ENCODE peak calls at places on chromosomes 5 and 9, in eight cellular contexts. O is nephron progenitor cell, N is prostate gland, B is Panc1, U is right lobe of liver, M is esophagus muscularis mucosa, Y is tibial artery, Z is NB4. I is an unnamed sample.

GRCh38 chr9:1320667-1321195 is 270.6 kb downstream of the DMRT2 start:
- DNase-seq in O (peak; percentile 2), N (no peak), B (no peak), U (no peak), M (peak; percentile 57), Y (no peak), Z (no peak), I (no peak)

GRCh38 chr5:172235132-172235780 is 41.3 kb downstream of the EFCAB9 start:
- DNase-seq in O (no peak), N (no peak), B (no peak), U (no peak), M (no peak), Y (no peak), Z (peak; percentile 24), I (no peak)

GRCh38 chr9:125161284-125161918 is 18.1 kb upstream of the SCAI start:
- DNase-seq in O (no peak), N (no peak), B (no peak), U (no peak), M (no peak), Y (peak; percentile 49), Z (no peak), I (no peak)

GRCh38 chr9:123395276-123396006 is 39.4 kb downstream of the CRB2 start:
- DNase-seq in O (no peak), N (no peak), B (no peak), U (no peak), M (no peak), Y (no peak), Z (no peak), I (no peak)

GRCh38 chr5:78887384-78888118 is 97.6 kb downstream of the ARSB start:
- DNase-seq in O (no peak), N (no peak), B (no peak), U (no peak), M (no peak), Y (no peak), Z (peak; percentile 75), I (no peak)

GRCh38 chr5:142323480-142324376 is 1.1 kb downstream of the SPRY4 start:
- DNase-seq in O (peak; percentile 54), N (no peak), B (no peak), U (peak; percentile 64), M (no peak), Y (peak; percentile 45), Z (peak; percentile 87), I (no peak)

GRCh38 chr5:64700765-64701164 is 10.5 kb downstream of the SHISAL2B start:
- DNase-seq in O (no peak), N (no peak), B (no peak), U (no peak), M (no peak), Y (no peak), Z (no peak), I (no peak)

GRCh38 chr9:97705354-97705950 is 8.3 kb upstream of the XPA start:
- DNase-seq in O (no peak), N (no peak), B (no peak), U (no peak), M (no peak), Y (no peak), Z (peak; percentile 32), I (no peak)

GRCh38 chr5:91177639-91178038 is 205.5 kb downstream of the ARRDC3 start:
- DNase-seq in O (no peak), N (no peak), B (no peak), U (no peak), M (no peak), Y (no peak), Z (no peak), I (no peak)

GRCh38 chr9:95102572-95102971 is 214.9 kb downstream of the FANCC start:
- DNase-seq in O (no peak), N (no peak), B (no peak), U (no peak), M (no peak), Y (no peak), Z (no peak), I (no peak)

GRCh38 chr9:127347831-127348699 is 48.9 kb upstream of the SLC2A8 start:
- DNase-seq in O (no peak), N (no peak), B (peak; percentile 13), U (no peak), M (no peak), Y (no peak), Z (peak; percentile 9), I (no peak)

GRCh38 chr5:95526871-95527270 is 27.9 kb downstream of the SKIC3 start:
- DNase-seq in O (no peak), N (no peak), B (no peak), U (no peak), M (no peak), Y (no peak), Z (no peak), I (no peak)

GRCh38 chr5:96936431-96937221 is 746 bp downstream of the LNPEP start:
- DNase-seq in O (peak; percentile 23), N (peak; percentile 27), B (no peak), U (peak; percentile 56), M (no peak), Y (peak; percentile 36), Z (peak; percentile 74), I (no peak)

GRCh38 chr5:116614603-116614920 is 39.9 kb upstream of the SEMA6A start:
- DNase-seq in O (no peak), N (no peak), B (no peak), U (no peak), M (no peak), Y (no peak), Z (no peak), I (no peak)

GRCh38 chr9:123335227-123335985 is 20.6 kb upstream of the CRB2 start:
- DNase-seq in O (peak; percentile 40), N (no peak), B (no peak), U (no peak), M (no peak), Y (no peak), Z (no peak), I (no peak)

GRCh38 chr9:221989-222776 is 7.5 kb downstream of the DOCK8 start:
- DNase-seq in O (no peak), N (no peak), B (no peak), U (no peak), M (no peak), Y (no peak), Z (peak; percentile 99), I (no peak)

GRCh38 chr5:102932781-102933180 is 177.7 kb downstream of the PAM start:
- DNase-seq in O (no peak), N (no peak), B (no peak), U (no peak), M (no peak), Y (no peak), Z (no peak), I (no peak)

GRCh38 chr5:38518341-38518740 is 38.1 kb downstream of the LIFR start:
- DNase-seq in O (no peak), N (no peak), B (no peak), U (no peak), M (no peak), Y (no peak), Z (no peak), I (no peak)

GRCh38 chr9:134659688-134660131 is 18.1 kb downstream of the COL5A1 start:
- DNase-seq in O (no peak), N (no peak), B (no peak), U (no peak), M (no peak), Y (no peak), Z (no peak), I (no peak)

GRCh38 chr5:10364186-10364689 is 10.7 kb downstream of the MARCHF6 start:
- DNase-seq in O (no peak), N (no peak), B (no peak), U (no peak), M (no peak), Y (no peak), Z (peak; percentile 50), I (no peak)
- TF ChIP-seq CTCF in O (no peak), N (no peak), B (peak; percentile 67), U (peak; percentile 54), M (peak; percentile 7), Y (no peak), Z (peak; percentile 40), I (no peak)

DNA sequence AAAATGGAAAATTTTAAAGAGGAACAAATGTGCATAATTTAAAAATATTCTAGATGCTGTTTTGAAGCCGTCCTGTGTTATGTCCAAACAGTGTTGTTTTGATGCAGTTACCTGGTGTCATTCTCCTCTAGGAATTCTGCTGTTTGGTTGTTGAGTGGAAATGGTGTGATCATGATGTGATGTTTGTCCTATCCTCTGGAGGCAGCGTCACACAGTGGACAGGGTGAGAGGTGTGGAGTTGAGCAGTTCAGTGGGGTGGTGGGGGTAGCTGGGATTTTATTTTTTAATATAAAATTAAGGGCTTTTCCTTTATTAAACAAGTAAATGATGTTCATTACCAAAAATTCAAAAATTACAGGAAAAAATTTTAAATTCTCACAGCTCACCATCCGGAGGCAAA is 31.2 kb downstream of the PRDM6 start:
- DNase-seq in O (no peak), N (no peak), B (no peak), U (no peak), M (no peak), Y (no peak), Z (no peak), I (no peak)
- TF ChIP-seq CTCF in O (peak; percentile 29), N (no peak), B (peak; percentile 56), U (peak; percentile 10), M (peak; percentile 14), Y (peak; percentile 15), Z (no peak), I (no peak)

DNA sequence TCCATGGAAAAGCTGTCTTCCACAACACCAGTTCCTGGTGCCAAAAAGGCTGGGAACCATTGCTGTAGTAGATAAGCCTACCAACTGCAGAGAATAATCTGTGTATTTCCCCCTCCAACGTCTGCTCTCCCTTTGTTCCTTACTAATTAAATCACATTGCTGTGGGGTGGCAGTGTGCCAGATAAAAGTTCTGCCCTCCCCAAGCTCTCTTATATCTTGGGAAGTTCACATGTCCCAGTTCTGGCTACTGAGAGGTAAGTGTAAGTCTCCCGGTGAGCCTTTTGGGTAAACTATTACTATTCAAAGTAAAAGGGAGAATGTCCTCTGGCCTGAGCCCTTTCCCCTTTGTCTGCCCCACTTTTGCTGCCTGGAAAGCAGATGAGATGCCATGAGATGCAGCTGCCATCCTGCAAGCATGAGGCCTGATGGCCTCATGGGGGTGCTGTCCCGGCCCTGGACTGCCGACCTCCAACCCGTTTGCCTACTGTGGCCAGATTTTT is 14.7 kb downstream of the ENC1 start:
- DNase-seq in O (no peak), N (no peak), B (no peak), U (no peak), M (no peak), Y (no peak), Z (no peak), I (no peak)
- TF ChIP-seq CTCF in O (no peak), N (no peak), B (peak; percentile 26), U (no peak), M (no peak), Y (no peak), Z (peak; percentile 25), I (no peak)

GRCh38 chr9:121194730-121195129 is 6.9 kb downstream of the RAB14 start:
- DNase-seq in O (no peak), N (no peak), B (no peak), U (no peak), M (no peak), Y (no peak), Z (no peak), I (no peak)

GRCh38 chr9:121198512-121199042 is 3.1 kb downstream of the RAB14 start:
- DNase-seq in O (no peak), N (no peak), B (no peak), U (no peak), M (no peak), Y (no peak), Z (no peak), I (no peak)

GRCh38 chr9:121196389-121196788 is 5.3 kb downstream of the RAB14 start:
- DNase-seq in O (no peak), N (no peak), B (no peak), U (no peak), M (no peak), Y (no peak), Z (peak; percentile 30), I (no peak)

GRCh38 chr9:121199921-121200320 is 1.7 kb downstream of the RAB14 start:
- DNase-seq in O (no peak), N (no peak), B (no peak), U (no peak), M (no peak), Y (no peak), Z (peak; percentile 54), I (no peak)

GRCh38 chr9:121197135-121197534 is 4.5 kb downstream of the RAB14 start:
- DNase-seq in O (no peak), N (no peak), B (no peak), U (no peak), M (no peak), Y (no peak), Z (no peak), I (no peak)
- TF ChIP-seq CTCF in O (no peak), N (no peak), B (no peak), U (no peak), M (peak; percentile 10), Y (no peak), Z (no peak), I (no peak)